ENCODE peak calls at places on chromosomes 2 and 18, in ten cellular contexts. F, Z, Q, J, Y, V, X, A, O and L are unnamed samples.

GRCh38 chr2:6788614-6789013 is 77.1 kb downstream of the CMPK2 start:
- DNase-seq in F (no peak), Y (no peak), V (no peak), A (no peak), J (no peak), Z (no peak), O (no peak), X (no peak), Q (no peak), L (no peak)

GRCh38 chr2:215764441-215765048 is 248.8 kb downstream of the MREG start:
- DNase-seq in O (peak), Z (no peak), J (peak), F (no peak), V (peak), A (no peak), Y (no peak), X (no peak), Q (peak), L (no peak)

GRCh38 chr2:209609531-209609930 is 162.1 kb upstream of the UNC80 start:
- DNase-seq in V (no peak), J (no peak), Z (no peak), O (no peak), Y (no peak), A (no peak), Q (no peak), X (no peak), F (no peak), L (no peak)

GRCh38 chr18:75314606-75315005 is 104.0 kb downstream of the TSHZ1 start:
- DNase-seq in J (no peak), O (no peak), Z (no peak), X (no peak), F (no peak), Y (no peak), V (no peak), Q (no peak), A (no peak), L (no peak)

GRCh38 chr2:239002591-239002959 is 154.7 kb downstream of the TWIST2 start:
- DNase-seq in A (no peak), X (no peak), O (no peak), Y (no peak), V (no peak), Q (no peak), F (no peak), J (no peak), Z (no peak), L (no peak)

GRCh38 chr2:112636605-112637288 is 9.0 kb upstream of the SLC20A1 start:
- DNase-seq in Y (no peak), Z (no peak), Q (no peak), V (no peak), O (no peak), X (peak), J (no peak), A (no peak), F (no peak), L (no peak)

GRCh38 chr2:192068966-192069365 is 125.8 kb downstream of the TMEFF2 start:
- DNase-seq in A (no peak), Z (no peak), Y (no peak), F (no peak), V (no peak), O (no peak), Q (no peak), J (no peak), X (no peak), L (no peak)

GRCh38 chr2:85130407-85130806 is 2.8 kb upstream of the TCF7L1 start:
- DNase-seq in V (no peak), A (no peak), Q (no peak), O (no peak), X (no peak), J (no peak), Z (no peak), Y (no peak), F (no peak), L (no peak)

GRCh38 chr18:22253156-22253555 is 83.8 kb downstream of the GATA6 start:
- DNase-seq in J (no peak), Y (no peak), O (peak), A (no peak), Q (no peak), Z (no peak), V (no peak), F (no peak), X (no peak), L (no peak)

GRCh38 chr2:30233142-30233961 is 2.0 kb downstream of the LBH start:
- DNase-seq in X (no peak), J (no peak), Y (no peak), A (no peak), V (no peak), Q (peak), F (no peak), O (no peak), Z (no peak), L (no peak)

GRCh38 chr2:179410552-179411356 is 146.1 kb upstream of the SESTD1 start:
- DNase-seq in J (peak), F (peak), O (peak), Q (peak), Y (peak), Z (peak), V (peak), A (no peak), X (peak), L (peak)

GRCh38 chr2:54100772-54101171 is 14.6 kb upstream of the ACYP2 start:
- DNase-seq in Q (no peak), Z (no peak), O (no peak), F (no peak), X (peak), J (no peak), A (no peak), V (no peak), Y (no peak), L (no peak)

GRCh38 chr2:237964578-237965404 is 2.0 kb upstream of the UBE2F start:
- DNase-seq in Z (no peak), O (peak), Q (peak), Y (peak), X (no peak), V (no peak), A (no peak), J (peak), F (no peak), L (no peak)

GRCh38 chr2:88059979-88060906 is 4.7 kb upstream of the KRCC1 start:
- DNase-seq in X (peak), O (peak), Z (no peak), Y (peak), A (no peak), F (peak), Q (peak), V (peak), J (peak), L (peak)

GRCh38 chr18:79071037-79071960 is 2.1 kb downstream of the ATP9B start:
- DNase-seq in F (no peak), V (no peak), O (no peak), Z (no peak), X (peak), Q (no peak), J (no peak), A (no peak), Y (no peak), L (no peak)

GRCh38 chr2:159283529-159283928 is 3.0 kb downstream of the WDSUB1 start:
- DNase-seq in Z (no peak), Y (no peak), F (no peak), V (no peak), Q (no peak), J (no peak), A (no peak), O (no peak), X (no peak), L (no peak)

GRCh38 chr18:78736015-78736690 is 243.5 kb upstream of the SALL3 start:
- DNase-seq in F (no peak), Z (peak), Q (no peak), Y (no peak), J (no peak), V (no peak), A (no peak), X (no peak), O (no peak), L (no peak)

GRCh38 chr2:97714084-97714949 is 941 bp downstream of the ZAP70 start:
- DNase-seq in X (peak), O (no peak), A (no peak), Y (no peak), V (no peak), Q (no peak), Z (no peak), F (no peak), J (peak), L (peak)

GRCh38 chr2:171579481-171579880 is 57.2 kb downstream of the CYBRD1 start:
- DNase-seq in J (peak), O (peak), A (no peak), V (no peak), F (no peak), X (no peak), Z (no peak), Y (no peak), Q (peak), L (no peak)

GRCh38 chr2:31286230-31286629 is 52.3 kb downstream of the EHD3 start:
- DNase-seq in J (peak), O (no peak), Y (no peak), A (no peak), V (peak), F (no peak), Z (no peak), X (no peak), Q (no peak), L (no peak)

GRCh38 chr2:105802587-105802986 is 57.9 kb downstream of the NCK2 start:
- DNase-seq in Y (no peak), X (peak), F (no peak), Z (no peak), Q (no peak), O (no peak), J (no peak), V (no peak), A (no peak), L (no peak)

GRCh38 chr18:45728341-45729010 is 4.5 kb downstream of the SLC14A1 start:
- DNase-seq in A (no peak), Q (peak), J (no peak), O (peak), Z (no peak), Y (no peak), X (no peak), V (no peak), F (no peak), L (no peak)

GRCh38 chr2:185952098-185952497 is 213.5 kb downstream of the FSIP2 start:
- DNase-seq in Y (no peak), O (no peak), Z (no peak), X (no peak), Q (no peak), J (peak), V (no peak), F (no peak), A (no peak), L (no peak)

GRCh38 chr2:176088048-176088936 is 4.2 kb upstream of the HOXD13 start:
- DNase-seq in J (peak), Y (peak), F (peak), O (peak), X (no peak), V (peak), Z (peak), Q (peak), A (no peak), L (peak)

GRCh38 chr2:152367547-152368250 is 32.7 kb downstream of the FMNL2 start:
- DNase-seq in V (no peak), F (no peak), X (no peak), Z (no peak), Y (no peak), A (no peak), O (no peak), J (no peak), Q (no peak), L (no peak)

GRCh38 chr2:201383156-201383555 is 26.0 kb upstream of the FLACC1 start:
- DNase-seq in O (no peak), X (no peak), Z (no peak), F (no peak), V (no peak), Y (no peak), A (no peak), Q (no peak), J (peak), L (no peak)

GRCh38 chr2:179467111-179467510 is 202.5 kb upstream of the SESTD1 start:
- DNase-seq in A (no peak), V (peak), Y (no peak), J (peak), X (no peak), Q (peak), O (peak), F (no peak), Z (no peak), L (no peak)

GRCh38 chr2:135667045-135667444 is 74.6 kb upstream of the UBXN4 start:
- DNase-seq in V (peak), J (no peak), X (no peak), Q (no peak), F (no peak), Y (no peak), O (peak), A (no peak), Z (no peak), L (no peak)

GRCh38 chr2:40049782-40050181 is 270.7 kb upstream of the THUMPD2 start:
- DNase-seq in F (no peak), A (no peak), Z (no peak), X (no peak), Q (peak), J (no peak), Y (no peak), V (no peak), O (no peak), L (no peak)

GRCh38 chr2:141911485-141912066 is 219.2 kb downstream of the LRP1B start:
- DNase-seq in J (peak), Q (no peak), Z (peak), V (peak), Y (no peak), O (peak), X (peak), A (peak), F (peak), L (peak)

GRCh38 chr2:134433469-134433868 is 179.6 kb downstream of the MGAT5 start:
- DNase-seq in A (no peak), O (no peak), V (no peak), J (no peak), Z (no peak), Y (no peak), Q (no peak), X (no peak), F (no peak), L (no peak)

DNA sequence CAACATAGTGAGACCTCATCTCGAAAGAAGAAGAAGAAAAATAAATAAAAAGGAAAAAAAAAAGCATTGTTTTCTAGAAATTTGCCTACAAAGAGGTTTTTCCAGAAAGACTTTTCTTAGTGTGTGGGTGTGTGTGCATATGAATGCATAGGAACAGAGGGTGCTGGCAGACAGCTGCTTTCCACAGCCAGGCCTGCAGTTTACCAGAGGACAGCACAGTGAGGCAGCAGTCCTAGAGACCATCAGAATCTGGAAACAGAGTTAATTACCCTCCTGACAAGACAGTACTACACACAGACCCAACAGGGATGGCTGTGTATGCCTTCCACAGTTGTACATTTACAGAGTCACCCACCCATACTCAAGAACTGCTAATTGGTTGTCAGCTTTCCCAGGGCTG is 104.7 kb downstream of the FEZ2 start:
- DNase-seq in O (peak), Z (no peak), X (no peak), J (no peak), V (no peak), A (no peak), F (no peak), Q (peak), Y (no peak), L (no peak)
- H3K4me2 ChIP-seq in O (no peak), Z (no peak), X (no peak), J (no peak), V (no peak), A (no peak), F (peak), Q (no peak), Y (no peak), L (no peak)

GRCh38 chr18:21243041-21243431 is 1.0 kb downstream of the GREB1L start:
- DNase-seq in V (no peak), A (no peak), Y (no peak), Z (peak), O (peak), X (no peak), J (peak), F (peak), Q (peak), L (no peak)
- H3K4me2 ChIP-seq in V (peak), A (peak), Y (peak), Z (peak), O (no peak), X (no peak), J (peak), F (peak), Q (peak), L (no peak)

GRCh38 chr2:64196986-64197385 is 52.8 kb upstream of the PELI1 start:
- DNase-seq in V (no peak), Y (no peak), J (no peak), A (no peak), X (no peak), Q (no peak), O (no peak), F (no peak), Z (no peak), L (no peak)
- H3K4me2 ChIP-seq in V (no peak), Y (no peak), J (no peak), A (no peak), X (peak), Q (no peak), O (no peak), F (no peak), Z (no peak), L (no peak)

GRCh38 chr2:120567128-120567527 is 168.5 kb upstream of the GLI2 start:
- DNase-seq in Q (no peak), J (no peak), F (no peak), V (no peak), Z (no peak), Y (no peak), O (no peak), X (no peak), A (no peak), L (no peak)
- H3K4me2 ChIP-seq in Q (no peak), J (no peak), F (no peak), V (no peak), Z (no peak), Y (no peak), O (peak), X (no peak), A (no peak), L (no peak)

GRCh38 chr2:44321360-44321759 is 39.9 kb downstream of the PREPL start:
- DNase-seq in X (no peak), F (no peak), V (no peak), Y (no peak), Q (no peak), Z (no peak), A (no peak), J (no peak), O (no peak), L (no peak)

GRCh38 chr2:44324971-44325426 is 36.3 kb downstream of the PREPL start:
- DNase-seq in Q (peak), A (no peak), O (peak), Y (no peak), Z (no peak), F (no peak), V (no peak), X (no peak), J (peak), L (no peak)

GRCh38 chr2:44326548-44327269 is 34.6 kb downstream of the PREPL start:
- DNase-seq in A (no peak), F (no peak), X (no peak), Z (no peak), Y (no peak), O (no peak), Q (no peak), V (no peak), J (no peak), L (no peak)

GRCh38 chr2:44329343-44329742 is 32.0 kb downstream of the PREPL start:
- DNase-seq in X (no peak), Z (no peak), Y (no peak), F (no peak), V (no peak), O (no peak), Q (no peak), J (no peak), A (no peak), L (no peak)

GRCh38 chr2:44325897-44326296 is 35.4 kb downstream of the PREPL start:
- DNase-seq in Q (no peak), O (no peak), V (no peak), Z (no peak), F (no peak), J (no peak), A (no peak), Y (no peak), X (no peak), L (no peak)
- H3K4me2 ChIP-seq in Q (no peak), O (no peak), V (no peak), Z (no peak), F (no peak), J (no peak), A (no peak), Y (no peak), X (no peak), L (no peak)

GRCh38 chr2:132033365-132033764 is 128.4 kb downstream of the ANKRD30BL start:
- DNase-seq in X (no peak), V (no peak), O (no peak), Q (no peak), Y (no peak), J (no peak), F (no peak), A (no peak), Z (no peak), L (no peak)

GRCh38 chr2:132038179-132038882 is 123.4 kb downstream of the ANKRD30BL start:
- DNase-seq in A (no peak), F (no peak), O (peak), Q (peak), V (no peak), X (peak), Y (no peak), Z (peak), J (no peak), L (no peak)

GRCh38 chr2:132034646-132035045 is 127.1 kb downstream of the ANKRD30BL start:
- DNase-seq in J (no peak), V (no peak), A (no peak), O (no peak), Y (no peak), Z (no peak), X (no peak), Q (no peak), F (no peak), L (no peak)

GRCh38 chr2:132033949-132034348 is 127.8 kb downstream of the ANKRD30BL start:
- DNase-seq in V (no peak), X (no peak), Z (no peak), Y (no peak), A (no peak), J (no peak), F (no peak), O (no peak), Q (no peak), L (no peak)

DNA sequence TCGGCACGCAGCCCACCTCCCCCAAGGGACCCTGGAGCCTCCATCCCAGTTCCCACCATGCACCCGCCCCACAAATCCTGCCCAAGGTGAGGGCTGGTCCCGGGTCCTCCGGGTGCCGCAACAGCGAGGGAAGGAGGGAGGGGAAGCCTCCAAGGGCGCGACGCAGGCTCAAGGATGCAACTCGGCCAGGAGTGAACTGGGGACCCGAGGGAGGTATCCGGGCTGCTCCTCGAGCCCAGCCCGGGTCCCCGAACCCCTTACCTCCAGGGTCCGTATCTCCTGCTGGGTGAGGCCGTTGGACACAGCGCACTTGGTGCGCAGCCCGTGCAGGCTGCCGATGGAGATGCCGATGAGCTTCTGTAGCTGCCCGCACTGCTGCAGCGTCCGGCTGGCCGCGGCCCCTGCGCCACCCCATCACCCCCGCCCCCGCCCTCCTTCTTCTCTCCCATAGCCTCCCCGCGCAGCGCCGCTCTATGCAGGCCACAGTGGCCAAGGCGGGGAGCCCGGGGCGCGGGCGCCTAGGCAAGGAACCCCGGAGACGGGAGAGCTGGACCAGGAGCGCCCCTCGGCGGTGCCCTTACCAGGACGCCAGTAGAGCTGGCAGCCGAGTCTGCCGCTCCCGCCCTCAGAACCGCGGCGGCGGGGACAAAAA is 124.1 kb downstream of the ANKRD30BL start:
- DNase-seq in O (peak), X (peak), A (peak), F (no peak), Z (peak), V (peak), J (no peak), Y (no peak), Q (peak), L (no peak)
- H3K4me2 ChIP-seq in O (peak), X (peak), A (peak), F (peak), Z (peak), V (peak), J (peak), Y (no peak), Q (peak), L (no peak)

GRCh38 chr2:127193948-127194267 is 26.2 kb downstream of the CYP27C1 start:
- DNase-seq in F (no peak), A (no peak), X (no peak), Q (peak), Y (no peak), J (no peak), V (peak), O (peak), Z (no peak), L (no peak)
- H3K4me2 ChIP-seq in F (no peak), A (peak), X (no peak), Q (peak), Y (no peak), J (no peak), V (no peak), O (peak), Z (no peak), L (no peak)

GRCh38 chr2:19818039-19818438 is 83.7 kb downstream of the TTC32 start:
- DNase-seq in Q (peak), O (no peak), A (no peak), Y (no peak), X (no peak), J (no peak), V (no peak), F (no peak), Z (no peak), L (no peak)

GRCh38 chr2:19826874-19827273 is 74.9 kb downstream of the TTC32 start:
- DNase-seq in Y (no peak), O (no peak), X (no peak), Q (no peak), F (no peak), J (no peak), V (no peak), A (no peak), Z (no peak), L (no peak)

GRCh38 chr2:19819097-19820065 is 82.4 kb downstream of the TTC32 start:
- DNase-seq in F (peak), O (peak), A (no peak), Q (peak), J (peak), V (no peak), Z (no peak), X (no peak), Y (peak), L (no peak)

GRCh38 chr2:19818543-19818942 is 83.2 kb downstream of the TTC32 start:
- DNase-seq in Z (no peak), Q (peak), X (no peak), O (peak), Y (no peak), F (no peak), J (no peak), A (no peak), V (no peak), L (no peak)

GRCh38 chr2:19823507-19823906 is 78.3 kb downstream of the TTC32 start:
- DNase-seq in X (no peak), A (no peak), V (no peak), J (peak), Q (peak), Z (no peak), Y (no peak), O (no peak), F (no peak), L (no peak)
- H3K4me2 ChIP-seq in X (no peak), A (no peak), V (no peak), J (peak), Q (peak), Z (no peak), Y (no peak), O (no peak), F (peak), L (no peak)

GRCh38 chr2:204551464-204551863 is 6.2 kb downstream of the PARD3B start:
- DNase-seq in F (no peak), Z (no peak), J (no peak), A (no peak), O (peak), Q (peak), X (no peak), V (no peak), Y (no peak), L (no peak)
- H3K4me2 ChIP-seq in F (no peak), Z (no peak), J (no peak), A (no peak), O (peak), Q (peak), X (no peak), V (no peak), Y (no peak), L (no peak)